ENCODE peak calls at places on chromosomes 5 and 9, in nine cellular contexts. J, Z, F, A, Y, G, X, V and D are unnamed samples.
A peak's percentile ranks its signal among the peaks of the same experiment; 100 is the strongest.

GRCh38 chr5:132103969-132104391 is 30.4 kb downstream of the CSF2 start:
- DNase-seq in V (peak; percentile 9), F (no peak), A (no peak), X (no peak), J (no peak), Z (no peak), Y (no peak), G (no peak), D (no peak)

GRCh38 chr5:104456122-104456521 is 893.5 kb upstream of the NUDT12 start:
- DNase-seq in G (no peak), A (no peak), F (no peak), V (no peak), J (no peak), Y (no peak), Z (no peak), X (no peak), D (no peak)

GRCh38 chr5:139752506-139753350 is 42.9 kb upstream of the PSD2 start:
- DNase-seq in F (peak; percentile 66), V (no peak), Y (no peak), G (no peak), Z (no peak), J (no peak), X (no peak), A (no peak), D (no peak)

GRCh38 chr9:7982907-7983306 is 183.3 kb upstream of the DMAC1 start:
- DNase-seq in A (no peak), Z (no peak), V (no peak), J (no peak), Y (no peak), G (no peak), X (no peak), F (no peak), D (no peak)

GRCh38 chr5:172113036-172113435 is 75.0 kb downstream of the STK10 start:
- DNase-seq in X (no peak), Y (no peak), F (no peak), J (no peak), G (no peak), Z (no peak), A (no peak), V (no peak), D (no peak)

GRCh38 chr5:125868035-125868434 is 555.2 kb upstream of the GRAMD2B start:
- DNase-seq in X (no peak), V (no peak), Y (no peak), Z (no peak), A (no peak), F (peak; percentile 76), J (no peak), G (no peak), D (no peak)

GRCh38 chr5:160020969-160021368 is 12.0 kb downstream of the TTC1 start:
- DNase-seq in Z (no peak), X (no peak), A (no peak), F (peak; percentile 8), G (no peak), V (peak; percentile 69), Y (no peak), J (no peak), D (no peak)

GRCh38 chr5:81524015-81524414 is 130.1 kb upstream of the ACOT12 start:
- DNase-seq in Y (no peak), F (no peak), X (no peak), Z (no peak), G (no peak), V (no peak), A (no peak), J (no peak), D (no peak)

GRCh38 chr5:74506119-74506518 is 134.4 kb downstream of the ENC1 start:
- DNase-seq in J (no peak), X (no peak), Y (no peak), A (no peak), F (no peak), V (no peak), G (no peak), Z (no peak), D (no peak)

GRCh38 chr5:77146896-77147295 is 59.8 kb upstream of the ZBED3 start:
- DNase-seq in J (no peak), G (no peak), Y (no peak), Z (no peak), F (no peak), X (no peak), V (no peak), A (no peak), D (no peak)

GRCh38 chr9:37390759-37391158 is 31.7 kb upstream of the GRHPR start:
- DNase-seq in A (peak; percentile 14), J (no peak), X (peak; percentile 86), Z (no peak), F (peak; percentile 45), V (no peak), G (peak; percentile 88), Y (no peak), D (no peak)

GRCh38 chr9:100428871-100429654 is 2.1 kb downstream of the MSANTD3 start:
- DNase-seq in X (no peak), V (peak; percentile 99), Y (no peak), G (no peak), A (peak; percentile 50), J (no peak), Z (no peak), F (peak; percentile 99), D (peak; percentile 11)

GRCh38 chr5:55594636-55595035 is 59.9 kb upstream of the PLPP1 start:
- DNase-seq in Y (no peak), A (no peak), Z (no peak), J (no peak), G (no peak), X (no peak), F (no peak), V (no peak), D (no peak)

GRCh38 chr5:73668422-73669116 is 42.6 kb downstream of the ARHGEF28 start:
- DNase-seq in F (no peak), V (no peak), G (no peak), A (no peak), J (no peak), X (no peak), Z (no peak), Y (no peak), D (no peak)

GRCh38 chr5:141236516-141237313 is 8.5 kb upstream of the PCDHB15 start:
- DNase-seq in J (no peak), X (no peak), G (no peak), Y (no peak), Z (no peak), F (no peak), V (no peak), A (no peak), D (no peak)

DNA sequence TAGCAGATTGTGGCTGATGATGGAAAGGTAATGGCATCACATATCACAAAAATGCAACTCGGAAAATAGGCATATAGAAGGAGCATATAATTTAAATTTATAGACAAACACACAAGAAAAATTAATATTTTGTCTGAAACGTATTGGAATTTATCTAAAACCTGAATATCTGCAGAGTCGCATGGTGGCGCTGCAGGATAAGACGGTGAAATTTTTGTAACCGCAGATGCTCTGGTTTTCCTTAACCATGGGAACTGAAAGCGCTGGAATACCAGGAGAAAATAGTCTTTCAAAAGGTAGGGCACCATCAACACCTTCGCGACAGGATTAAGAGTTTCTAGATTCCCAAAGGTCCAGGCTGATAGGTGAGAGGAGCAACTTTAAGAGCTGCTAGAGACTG is 11.0 kb downstream of the PCDHB14 start:
- DNase-seq in A (peak; percentile 7), Y (no peak), Z (peak; percentile 35), G (no peak), X (no peak), F (peak; percentile 2), J (no peak), V (peak; percentile 4), D (no peak)
- TF ChIP-seq CTCF in A (peak; percentile 44), Y (no peak), Z (no peak), G (peak; percentile 77), X (peak; percentile 4), F (peak; percentile 3), J (no peak), V (no peak), D (no peak)

GRCh38 chr9:89779416-89779815 is 174.6 kb downstream of the GADD45G start:
- DNase-seq in J (no peak), G (no peak), X (no peak), Z (no peak), A (no peak), F (no peak), Y (no peak), V (peak; percentile 57), D (no peak)
- TF ChIP-seq CTCF in J (no peak), G (no peak), X (no peak), Z (no peak), A (no peak), F (no peak), Y (no peak), V (no peak), D (no peak)

GRCh38 chr9:976258-976804 is at the start of gene DMRT3:
- DNase-seq in F (peak; percentile 36), Z (peak; percentile 62), V (no peak), A (no peak), G (peak; percentile 89), J (no peak), X (peak; percentile 39), Y (no peak), D (no peak)
- TF ChIP-seq CTCF in F (no peak), Z (no peak), V (no peak), A (no peak), G (peak; percentile 50), J (no peak), X (no peak), Y (no peak), D (no peak)

GRCh38 chr9:131555841-131556673 is 10.7 kb downstream of the PRRT1B start:
- DNase-seq in A (no peak), Y (no peak), Z (no peak), F (no peak), V (no peak), J (no peak), G (no peak), X (no peak), D (no peak)

GRCh38 chr9:131562032-131562959 is 17.0 kb downstream of the PRRT1B start:
- DNase-seq in G (peak; percentile 40), X (no peak), V (no peak), F (peak; percentile 73), Z (no peak), A (peak; percentile 49), J (no peak), Y (no peak), D (no peak)

GRCh38 chr9:131554865-131555351 is 9.6 kb downstream of the PRRT1B start:
- DNase-seq in G (peak; percentile 67), Z (no peak), V (no peak), X (no peak), Y (no peak), A (no peak), J (no peak), F (no peak), D (no peak)

GRCh38 chr9:131557855-131558548 is 12.7 kb downstream of the PRRT1B start:
- DNase-seq in G (peak; percentile 53), Z (no peak), A (no peak), F (no peak), V (no peak), J (no peak), Y (no peak), X (no peak), D (no peak)

DNA sequence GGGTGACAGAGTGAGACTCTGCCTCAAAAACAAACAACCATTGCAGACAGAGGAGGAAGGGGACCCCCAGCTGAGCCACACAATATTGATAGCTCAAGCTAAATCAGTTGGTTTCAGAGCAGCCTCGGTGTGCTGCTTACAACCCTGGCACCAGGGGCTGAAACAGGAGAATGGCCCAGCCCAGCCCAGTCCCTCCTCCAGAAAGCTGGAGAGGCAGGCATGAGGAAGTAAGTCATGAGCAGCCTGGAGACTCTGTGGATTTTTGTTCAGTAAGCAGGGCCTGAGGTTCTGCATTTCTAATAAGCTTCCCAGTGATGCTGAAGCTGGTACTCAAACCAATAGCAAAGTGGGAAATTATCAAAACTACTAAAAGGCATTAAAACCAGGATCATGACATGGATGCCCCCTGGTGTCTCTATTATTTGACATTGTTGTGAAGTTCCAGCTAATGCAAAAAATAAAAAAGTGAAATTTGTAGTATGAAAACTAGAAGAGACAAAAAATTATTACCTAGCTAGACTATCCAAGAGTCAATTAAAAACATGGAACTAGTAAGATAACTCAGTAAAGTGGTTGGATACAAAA is 14.2 kb downstream of the PRRT1B start:
- DNase-seq in X (no peak), J (no peak), F (no peak), Z (no peak), V (no peak), A (no peak), G (no peak), Y (no peak), D (no peak)
- TF ChIP-seq CTCF in X (no peak), J (no peak), F (no peak), Z (no peak), V (no peak), A (no peak), G (no peak), Y (no peak), D (no peak)